ENCODE peak calls at places on chromosome 4, in seven cellular contexts. One of them, this sample, is unnamed.

GRCh38 chr4:102139132-102139573 is 206.1 kb downstream of the SLC39A8 start:
- DNase-seq in pancreas: no peak
- DNase-seq in HL-60: no peak
- DNase-seq in fibroblast of lung: peak; percentile 91
- DNase-seq in esophagus squamous epithelium: no peak
- DNase-seq in heart right ventricle: peak; percentile 16
- DNase-seq in left ventricle myocardium inferior: no peak
- DNase-seq in this sample: no peak

GRCh38 chr4:163400911-163401310 is 57.2 kb downstream of the NPY5R start:
- DNase-seq in HL-60: no peak
- DNase-seq in heart right ventricle: no peak
- DNase-seq in fibroblast of lung: no peak
- DNase-seq in pancreas: no peak
- DNase-seq in esophagus squamous epithelium: no peak
- DNase-seq in left ventricle myocardium inferior: no peak
- DNase-seq in this sample: no peak

GRCh38 chr4:30256105-30256828 is 463.9 kb upstream of the PCDH7 start:
- DNase-seq in pancreas: no peak
- DNase-seq in fibroblast of lung: no peak
- DNase-seq in left ventricle myocardium inferior: no peak
- DNase-seq in esophagus squamous epithelium: no peak
- DNase-seq in heart right ventricle: no peak
- DNase-seq in HL-60: no peak
- DNase-seq in this sample: no peak

GRCh38 chr4:112355662-112356061 is 58.5 kb downstream of the ALPK1 start:
- DNase-seq in heart right ventricle: no peak
- DNase-seq in pancreas: no peak
- DNase-seq in HL-60: no peak
- DNase-seq in fibroblast of lung: no peak
- DNase-seq in left ventricle myocardium inferior: no peak
- DNase-seq in esophagus squamous epithelium: no peak
- DNase-seq in this sample: no peak

GRCh38 chr4:27062256-27062655 is 201.6 kb downstream of the STIM2 start:
- DNase-seq in pancreas: no peak
- DNase-seq in fibroblast of lung: no peak
- DNase-seq in heart right ventricle: no peak
- DNase-seq in esophagus squamous epithelium: no peak
- DNase-seq in HL-60: no peak
- DNase-seq in left ventricle myocardium inferior: no peak
- DNase-seq in this sample: no peak

GRCh38 chr4:77047037-77047436 is 28.8 kb downstream of the CCNI start:
- DNase-seq in esophagus squamous epithelium: no peak
- DNase-seq in pancreas: no peak
- DNase-seq in fibroblast of lung: peak; percentile 30
- DNase-seq in heart right ventricle: no peak
- DNase-seq in left ventricle myocardium inferior: no peak
- DNase-seq in HL-60: no peak
- DNase-seq in this sample: no peak

GRCh38 chr4:73609688-73610087 is 10.5 kb downstream of the RASSF6 start:
- DNase-seq in esophagus squamous epithelium: no peak
- DNase-seq in HL-60: no peak
- DNase-seq in left ventricle myocardium inferior: no peak
- DNase-seq in pancreas: no peak
- DNase-seq in heart right ventricle: no peak
- DNase-seq in fibroblast of lung: peak; percentile 63
- DNase-seq in this sample: no peak

GRCh38 chr4:156824451-156825060 is 147.0 kb downstream of the PDGFC start:
- DNase-seq in fibroblast of lung: peak; percentile 27
- DNase-seq in esophagus squamous epithelium: no peak
- DNase-seq in heart right ventricle: no peak
- DNase-seq in left ventricle myocardium inferior: no peak
- DNase-seq in pancreas: no peak
- DNase-seq in HL-60: no peak
- DNase-seq in this sample: no peak

GRCh38 chr4:184374006-184374405 is 100.3 kb downstream of the IRF2 start:
- DNase-seq in fibroblast of lung: no peak
- DNase-seq in esophagus squamous epithelium: no peak
- DNase-seq in left ventricle myocardium inferior: no peak
- DNase-seq in heart right ventricle: no peak
- DNase-seq in HL-60: no peak
- DNase-seq in pancreas: no peak
- DNase-seq in this sample: no peak

GRCh38 chr4:39732728-39733127 is 34.8 kb downstream of the UBE2K start:
- DNase-seq in left ventricle myocardium inferior: no peak
- DNase-seq in esophagus squamous epithelium: no peak
- DNase-seq in pancreas: no peak
- DNase-seq in HL-60: no peak
- DNase-seq in heart right ventricle: no peak
- DNase-seq in fibroblast of lung: peak; percentile 88
- DNase-seq in this sample: no peak

GRCh38 chr4:176030391-176030790 is 35.2 kb upstream of the WDR17 start:
- DNase-seq in esophagus squamous epithelium: no peak
- DNase-seq in HL-60: no peak
- DNase-seq in heart right ventricle: no peak
- DNase-seq in fibroblast of lung: no peak
- DNase-seq in left ventricle myocardium inferior: no peak
- DNase-seq in pancreas: no peak
- DNase-seq in this sample: no peak

GRCh38 chr4:176032454-176032853 is 33.2 kb upstream of the WDR17 start:
- DNase-seq in heart right ventricle: no peak
- DNase-seq in HL-60: no peak
- DNase-seq in left ventricle myocardium inferior: no peak
- DNase-seq in pancreas: no peak
- DNase-seq in esophagus squamous epithelium: no peak
- DNase-seq in fibroblast of lung: no peak
- DNase-seq in this sample: no peak

GRCh38 chr4:176034498-176034897 is 31.1 kb upstream of the WDR17 start:
- DNase-seq in esophagus squamous epithelium: no peak
- DNase-seq in left ventricle myocardium inferior: no peak
- DNase-seq in HL-60: peak; percentile 26
- DNase-seq in pancreas: no peak
- DNase-seq in heart right ventricle: peak; percentile 29
- DNase-seq in fibroblast of lung: peak; percentile 45
- DNase-seq in this sample: no peak

GRCh38 chr4:176034936-176035335 is 30.7 kb upstream of the WDR17 start:
- DNase-seq in heart right ventricle: no peak
- DNase-seq in esophagus squamous epithelium: no peak
- DNase-seq in fibroblast of lung: peak; percentile 18
- DNase-seq in pancreas: no peak
- DNase-seq in left ventricle myocardium inferior: no peak
- DNase-seq in HL-60: no peak
- DNase-seq in this sample: no peak

GRCh38 chr4:176031927-176032326 is 33.7 kb upstream of the WDR17 start:
- DNase-seq in pancreas: no peak
- DNase-seq in left ventricle myocardium inferior: no peak
- DNase-seq in fibroblast of lung: no peak
- DNase-seq in esophagus squamous epithelium: no peak
- DNase-seq in heart right ventricle: no peak
- DNase-seq in HL-60: no peak
- DNase-seq in this sample: no peak
- H3K4me3 ChIP-seq in pancreas: no peak overlapping the region
- H3K4me3 ChIP-seq in left ventricle myocardium inferior: no peak overlapping the region
- H3K4me3 ChIP-seq in fibroblast of lung: no peak overlapping the region
- H3K4me3 ChIP-seq in esophagus squamous epithelium: no peak overlapping the region
- H3K4me3 ChIP-seq in heart right ventricle: no peak overlapping the region
- H3K4me3 ChIP-seq in HL-60: no peak overlapping the region
- H3K4me3 ChIP-seq in this sample: no peak overlapping the region

DNA sequence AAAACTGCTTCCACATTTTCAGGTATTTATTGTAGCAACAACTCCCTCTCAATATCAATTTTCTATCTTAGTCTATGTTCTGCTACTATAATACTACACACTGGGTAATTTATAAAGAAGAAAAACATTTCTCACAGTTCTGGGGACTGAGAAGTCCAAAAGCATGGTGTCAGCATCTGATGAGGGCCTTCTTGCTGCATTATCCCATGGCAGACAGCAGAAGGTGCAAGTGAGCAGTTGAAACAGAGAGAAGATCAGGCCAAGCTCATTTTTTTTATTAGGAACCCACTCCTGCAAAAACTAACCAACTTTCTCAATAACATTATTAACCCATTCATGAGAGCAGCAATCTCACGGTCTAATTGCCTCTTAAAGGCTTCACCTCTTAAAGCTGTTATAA is 376.0 kb downstream of the RAB28 start:
- DNase-seq in left ventricle myocardium inferior: no peak
- DNase-seq in fibroblast of lung: no peak
- DNase-seq in pancreas: no peak
- DNase-seq in HL-60: no peak
- DNase-seq in heart right ventricle: no peak
- DNase-seq in esophagus squamous epithelium: no peak
- DNase-seq in this sample: no peak
- TF ChIP-seq CTCF in left ventricle myocardium inferior: no peak
- TF ChIP-seq CTCF in fibroblast of lung: no peak
- TF ChIP-seq CTCF in pancreas: no peak
- TF ChIP-seq CTCF in HL-60: peak; percentile 5
- TF ChIP-seq CTCF in heart right ventricle: no peak
- TF ChIP-seq CTCF in esophagus squamous epithelium: no peak
- TF ChIP-seq CTCF in this sample: no peak

GRCh38 chr4:7046971-7047370 is 3.8 kb downstream of the TADA2B start:
- DNase-seq in heart right ventricle: no peak
- DNase-seq in left ventricle myocardium inferior: no peak
- DNase-seq in fibroblast of lung: no peak
- DNase-seq in esophagus squamous epithelium: no peak
- DNase-seq in pancreas: no peak
- DNase-seq in HL-60: no peak
- DNase-seq in this sample: no peak

GRCh38 chr4:7048642-7049041 is 5.5 kb downstream of the TADA2B start:
- DNase-seq in fibroblast of lung: no peak
- DNase-seq in left ventricle myocardium inferior: no peak
- DNase-seq in pancreas: no peak
- DNase-seq in heart right ventricle: no peak
- DNase-seq in HL-60: no peak
- DNase-seq in esophagus squamous epithelium: no peak
- DNase-seq in this sample: no peak

GRCh38 chr4:7044415-7044930 is 1.3 kb downstream of the TADA2B start:
- DNase-seq in left ventricle myocardium inferior: no peak
- DNase-seq in esophagus squamous epithelium: no peak
- DNase-seq in pancreas: no peak
- DNase-seq in heart right ventricle: no peak
- DNase-seq in fibroblast of lung: no peak
- DNase-seq in HL-60: no peak
- DNase-seq in this sample: no peak

GRCh38 chr4:7045553-7045952 is 2.4 kb downstream of the TADA2B start:
- DNase-seq in esophagus squamous epithelium: no peak
- DNase-seq in left ventricle myocardium inferior: no peak
- DNase-seq in HL-60: no peak
- DNase-seq in fibroblast of lung: no peak
- DNase-seq in pancreas: no peak
- DNase-seq in heart right ventricle: no peak
- DNase-seq in this sample: no peak

GRCh38 chr4:7045961-7046921 is 3.1 kb downstream of the TADA2B start:
- DNase-seq in HL-60: no peak
- DNase-seq in esophagus squamous epithelium: no peak
- DNase-seq in heart right ventricle: no peak
- DNase-seq in left ventricle myocardium inferior: no peak
- DNase-seq in pancreas: no peak
- DNase-seq in fibroblast of lung: no peak
- DNase-seq in this sample: peak; percentile 59
- H3K4me3 ChIP-seq in HL-60: no peak overlapping the region
- H3K4me3 ChIP-seq in esophagus squamous epithelium: no peak overlapping the region
- H3K4me3 ChIP-seq in heart right ventricle: no peak overlapping the region
- H3K4me3 ChIP-seq in left ventricle myocardium inferior: peak overlapping the region; percentile 96
- H3K4me3 ChIP-seq in pancreas: no peak overlapping the region
- H3K4me3 ChIP-seq in fibroblast of lung: no peak overlapping the region
- H3K4me3 ChIP-seq in this sample: peak overlapping the region; percentile 97

GRCh38 chr4:47104986-47105385 is 73.6 kb downstream of the GABRB1 start:
- DNase-seq in pancreas: no peak
- DNase-seq in HL-60: no peak
- DNase-seq in heart right ventricle: no peak
- DNase-seq in esophagus squamous epithelium: no peak
- DNase-seq in left ventricle myocardium inferior: no peak
- DNase-seq in fibroblast of lung: peak; percentile 12
- DNase-seq in this sample: no peak

GRCh38 chr4:47106561-47106960 is 75.2 kb downstream of the GABRB1 start:
- DNase-seq in fibroblast of lung: peak; percentile 52
- DNase-seq in heart right ventricle: no peak
- DNase-seq in HL-60: no peak
- DNase-seq in left ventricle myocardium inferior: no peak
- DNase-seq in esophagus squamous epithelium: no peak
- DNase-seq in pancreas: no peak
- DNase-seq in this sample: no peak

GRCh38 chr4:47110670-47111069 is 79.3 kb downstream of the GABRB1 start:
- DNase-seq in fibroblast of lung: no peak
- DNase-seq in esophagus squamous epithelium: no peak
- DNase-seq in pancreas: no peak
- DNase-seq in HL-60: no peak
- DNase-seq in heart right ventricle: no peak
- DNase-seq in left ventricle myocardium inferior: no peak
- DNase-seq in this sample: no peak

GRCh38 chr4:47109379-47109778 is 78.0 kb downstream of the GABRB1 start:
- DNase-seq in pancreas: no peak
- DNase-seq in HL-60: no peak
- DNase-seq in left ventricle myocardium inferior: no peak
- DNase-seq in esophagus squamous epithelium: no peak
- DNase-seq in fibroblast of lung: no peak
- DNase-seq in heart right ventricle: no peak
- DNase-seq in this sample: no peak
- TF ChIP-seq CTCF in pancreas: no peak
- TF ChIP-seq CTCF in HL-60: no peak
- TF ChIP-seq CTCF in left ventricle myocardium inferior: no peak
- TF ChIP-seq CTCF in esophagus squamous epithelium: no peak
- TF ChIP-seq CTCF in fibroblast of lung: no peak
- TF ChIP-seq CTCF in heart right ventricle: no peak
- TF ChIP-seq CTCF in this sample: no peak

This sample was measured in GM12864.